ENCODE peak calls at places on chromosomes 16 and 17, in four cellular contexts. K, Z, C and A are unnamed samples.

GRCh38 chr16:86893513-86893912 is 315.2 kb downstream of the FOXL1 start:
- DNase-seq in C (no peak), Z (no peak), K (no peak), A (no peak)

GRCh38 chr16:81630632-81631026 is 148.5 kb upstream of the PLCG2 start:
- DNase-seq in Z (no peak), C (no peak), K (no peak), A (no peak)

GRCh38 chr17:80414508-80414802 is 512 bp upstream of the ENDOV start:
- DNase-seq in C (no peak), Z (no peak), K (no peak), A (no peak)

GRCh38 chr16:66481081-66481942 is 54.2 kb downstream of the BEAN1 start:
- DNase-seq in C (no peak), Z (no peak), K (no peak), A (no peak)

GRCh38 chr17:37642706-37643105 is 540 bp downstream of the DDX52 start:
- DNase-seq in K (no peak), C (no peak), Z (no peak), A (no peak)

GRCh38 chr16:67663151-67663876 is 2.6 kb downstream of the PARD6A start:
- DNase-seq in C (peak; percentile 71), Z (peak; percentile 29), K (no peak), A (no peak)

GRCh38 chr17:40418428-40418706 is 671 bp upstream of the TOP2A start:
- DNase-seq in K (no peak), C (peak; percentile 61), Z (no peak), A (no peak)

GRCh38 chr17:49850772-49851386 is 3.0 kb upstream of the TAC4 start:
- DNase-seq in K (no peak), Z (peak; percentile 16), C (peak; percentile 69), A (peak; percentile 15)

GRCh38 chr16:50696575-50697420 is 3.4 kb downstream of the NOD2 start:
- DNase-seq in C (peak; percentile 89), Z (peak; percentile 54), K (peak; percentile 65), A (no peak)

GRCh38 chr17:7854851-7855642 is at the start of gene TMEM88:
- DNase-seq in K (no peak), Z (no peak), C (peak; percentile 83), A (no peak)

GRCh38 chr17:10051112-10051511 is 146.0 kb upstream of the RCVRN start:
- DNase-seq in K (no peak), Z (no peak), C (no peak), A (no peak)

GRCh38 chr17:10055251-10055975 is 143.0 kb downstream of the GAS7 start:
- DNase-seq in C (no peak), K (no peak), Z (no peak), A (no peak)

GRCh38 chr17:10050597-10051101 is 145.6 kb upstream of the RCVRN start:
- DNase-seq in C (no peak), K (no peak), Z (no peak), A (no peak)

GRCh38 chr17:10053976-10054551 is 144.3 kb downstream of the GAS7 start:
- DNase-seq in C (peak; percentile 72), Z (no peak), K (no peak), A (no peak)

GRCh38 chr17:10052414-10052813 is 146.0 kb downstream of the GAS7 start:
- DNase-seq in C (no peak), Z (no peak), K (no peak), A (no peak)
- H3K4me3 ChIP-seq in C (no peak overlapping the region), Z (no peak overlapping the region), K (no peak overlapping the region), A (no peak overlapping the region)

DNA sequence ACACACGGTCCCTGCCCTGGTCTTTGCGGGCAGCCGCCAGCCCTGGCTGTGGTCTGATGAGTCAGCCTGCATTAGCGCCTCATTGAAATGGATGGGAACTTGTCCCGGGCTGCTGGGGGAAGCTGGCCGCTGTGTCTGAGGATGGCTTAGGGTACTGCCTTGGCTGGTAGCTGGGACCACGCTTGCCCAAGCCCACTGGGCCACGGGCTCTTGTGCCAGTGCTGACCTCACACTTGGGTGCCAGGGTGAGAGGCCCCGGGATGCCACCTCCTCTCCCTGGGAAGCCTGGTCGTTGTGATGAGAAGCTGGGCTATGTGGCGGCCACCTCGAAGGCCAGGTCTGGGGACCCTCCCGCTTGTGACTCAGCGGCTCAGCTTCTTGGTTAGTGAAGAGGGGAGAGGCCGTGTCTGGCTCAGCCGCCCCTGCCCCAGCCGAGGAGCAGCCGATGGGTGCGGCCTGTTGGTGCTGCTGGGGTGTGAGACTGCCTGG is 10.7 kb downstream of the CACNA1H start:
- DNase-seq in Z (no peak), K (no peak), C (no peak), A (no peak)
- H3K4me1 ChIP-seq in Z (no peaks in the 10 kb centered on the region), K (no peaks in the 10 kb centered on the region), C (no peaks in the 10 kb centered on the region), A (no peaks in the 10 kb centered on the region)

GRCh38 chr17:48596000-48596734 is 2.6 kb upstream of the HOXB5 start:
- DNase-seq in Z (no peak), C (no peak), K (no peak), A (peak; percentile 51)

GRCh38 chr17:48594412-48595106 is 980 bp upstream of the HOXB5 start:
- DNase-seq in C (no peak), K (no peak), Z (no peak), A (no peak)

GRCh38 chr17:48593840-48594411 is 347 bp upstream of the HOXB5 start:
- DNase-seq in C (peak; percentile 90), Z (peak; percentile 80), K (peak; percentile 63), A (peak; percentile 86)

GRCh38 chr17:48596735-48597491 is 3.3 kb upstream of the HOXB5 start:
- DNase-seq in C (no peak), K (no peak), Z (no peak), A (no peak)

DNA sequence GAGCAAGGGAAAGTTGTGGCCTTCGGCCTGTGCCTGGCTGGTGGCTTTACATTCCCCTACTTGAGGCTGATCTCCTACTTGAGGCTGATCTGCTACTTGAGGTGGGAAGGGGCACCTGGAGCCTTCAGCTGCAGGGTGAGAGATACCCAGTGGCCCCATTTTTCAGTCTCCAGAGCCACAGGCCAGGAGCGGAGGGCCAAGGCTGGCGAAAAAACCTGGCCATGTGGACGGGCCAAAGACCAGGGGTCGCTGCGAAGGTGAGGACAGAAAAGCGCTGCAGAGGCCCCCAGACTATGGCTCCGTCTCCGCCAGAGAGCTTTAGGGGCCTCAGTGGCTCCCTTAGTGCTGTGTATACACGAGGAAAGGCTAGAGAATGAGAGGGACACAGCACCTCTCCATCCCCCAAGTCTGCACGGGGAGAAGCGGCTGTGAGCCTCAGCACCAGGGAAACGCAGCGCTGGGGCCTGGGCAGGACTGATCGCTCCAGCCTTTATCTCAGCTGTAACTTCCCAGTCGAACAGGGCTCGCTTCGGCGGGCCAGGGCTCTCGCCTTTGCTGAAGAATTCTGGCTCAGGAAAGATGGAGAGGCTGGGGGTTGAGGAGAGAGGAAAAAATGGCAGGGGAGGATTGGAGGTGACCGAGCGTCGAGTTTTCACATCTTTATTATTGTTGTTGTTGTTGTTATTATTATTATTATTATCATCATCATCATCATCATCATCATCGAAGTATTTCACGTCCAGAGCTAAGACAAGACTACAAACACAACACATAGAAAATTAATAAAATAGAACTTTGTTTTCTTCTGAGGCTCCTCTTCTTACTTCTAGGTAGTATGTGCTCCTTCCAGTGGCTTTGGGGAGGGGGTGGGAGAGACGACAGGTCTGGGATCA is 1.8 kb upstream of the HOXB5 start:
- DNase-seq in Z (no peak), K (no peak), C (no peak), A (no peak)
- H3K4me3 ChIP-seq in Z (no peak overlapping the region), K (no peak overlapping the region), C (no peak overlapping the region), A (no peak overlapping the region)

GRCh38 chr16:84844561-84845495 is 25.0 kb downstream of the CRISPLD2 start:
- DNase-seq in K (no peak), C (no peak), Z (no peak), A (no peak)
- H3K4me1 ChIP-seq in K (no peaks in the 10 kb centered on the region), C (no peaks in the 10 kb centered on the region), Z (peaks cover 19% of the 10 kb centered on the region), A (no peaks in the 10 kb centered on the region)

GRCh38 chr17:57555636-57556175 is 189.4 kb downstream of the CCDC182 start:
- DNase-seq in Z (no peak), K (no peak), C (no peak), A (no peak)

GRCh38 chr17:57559226-57559625 is 185.9 kb downstream of the CCDC182 start:
- DNase-seq in Z (no peak), K (no peak), C (no peak), A (no peak)

GRCh38 chr17:57557363-57557762 is 187.7 kb downstream of the CCDC182 start:
- DNase-seq in K (no peak), C (no peak), Z (no peak), A (no peak)

GRCh38 chr17:57559634-57560387 is 185.3 kb downstream of the CCDC182 start:
- DNase-seq in K (no peak), C (no peak), Z (no peak), A (no peak)

DNA sequence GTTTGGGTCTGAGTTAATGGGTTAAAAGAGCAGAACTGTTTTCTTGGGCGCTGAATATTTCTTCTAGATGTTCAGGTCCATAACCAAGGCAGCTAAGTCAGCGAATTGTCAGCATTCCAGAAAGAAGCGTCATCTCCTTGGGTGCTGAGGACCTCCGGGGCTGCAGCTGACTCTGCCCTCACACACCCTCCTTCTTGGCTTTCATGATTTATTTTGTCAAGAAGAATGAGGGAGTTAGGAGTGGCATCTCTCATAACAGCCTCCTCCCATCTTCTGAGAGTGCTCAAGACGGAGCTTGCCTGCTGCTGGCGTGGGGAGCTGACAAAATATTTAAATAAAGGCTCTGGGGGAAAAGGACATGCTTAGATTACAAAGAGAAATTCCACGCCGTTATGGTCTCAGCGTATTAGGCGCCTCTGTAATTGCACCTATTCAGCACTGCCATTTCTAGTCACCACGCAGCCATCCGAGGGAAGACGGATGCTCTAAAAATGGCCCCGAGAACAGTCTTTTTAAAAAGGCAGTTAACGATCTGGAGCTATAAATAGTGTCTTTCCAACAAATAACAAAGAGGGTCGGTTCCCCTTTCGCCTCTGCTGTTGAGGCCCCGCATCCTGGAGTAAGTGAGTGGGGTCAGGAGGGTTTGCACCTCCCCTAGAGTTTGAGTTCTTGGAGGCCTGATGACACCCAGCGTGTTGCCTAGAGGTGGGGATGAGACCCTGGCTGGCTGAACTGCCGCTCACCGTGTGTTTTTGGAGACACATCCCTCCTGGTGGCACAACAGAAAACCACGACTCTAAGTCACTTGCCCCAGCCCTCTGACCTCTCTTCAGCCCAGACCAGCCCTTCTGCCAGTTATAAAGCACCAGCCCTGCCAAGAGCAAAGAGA is 187.1 kb downstream of the CCDC182 start:
- DNase-seq in Z (no peak), K (no peak), C (no peak), A (no peak)
- H3K4me3 ChIP-seq in Z (no peak overlapping the region), K (no peak overlapping the region), C (no peak overlapping the region), A (no peak overlapping the region)

GRCh38 chr17:70584255-70584654 is 414.9 kb downstream of the KCNJ2 start:
- DNase-seq in K (no peak), C (no peak), Z (no peak), A (no peak)

GRCh38 chr17:70582777-70583176 is 413.4 kb downstream of the KCNJ2 start:
- DNase-seq in K (no peak), Z (no peak), C (no peak), A (no peak)

GRCh38 chr17:70588003-70588402 is 418.7 kb downstream of the KCNJ2 start:
- DNase-seq in C (no peak), Z (no peak), K (no peak), A (no peak)
- H3K4me1 ChIP-seq in C (no peaks in the 10 kb centered on the region), Z (no peaks in the 10 kb centered on the region), K (no peaks in the 10 kb centered on the region), A (no peaks in the 10 kb centered on the region)

GRCh38 chr16:89973654-89974335 is 25.2 kb downstream of the DEF8 start:
- DNase-seq in K (no peak), Z (no peak), C (no peak), A (no peak)
- H3K4me3 ChIP-seq in K (no peak overlapping the region), Z (peak overlapping the region; percentile 12), C (peak overlapping the region; percentile 65), A (no peak overlapping the region)

GRCh38 chr17:77958716-77959215 is 263 bp downstream of the TNRC6C start:
- DNase-seq in C (no peak), K (no peak), Z (no peak), A (no peak)
- H3K4me1 ChIP-seq in C (peaks cover 9% of the 10 kb centered on the region), K (peaks cover 29% of the 10 kb centered on the region), Z (peaks cover 44% of the 10 kb centered on the region), A (peaks cover 33% of the 10 kb centered on the region)